ENCODE peak calls at places on chromosomes 13 and 19, in eight cellular contexts. F is GM23248; J is neural progenitor cell; H is CD4-positive, CD25-positive, alpha-beta regulatory T cell; P is uterus; M is astrocyte; Z is naive thymus-derived CD4-positive, alpha-beta T cell; W is CD8-positive, alpha-beta memory T cell. I is an unnamed sample.

GRCh38 chr19:50678323-50678722 is 29.1 kb downstream of the C19orf81 start:
- DNase-seq in M (no peak), F (no peak), W (no peak), J (no peak), Z (no peak), P (no peak), H (no peak), I (no peak)

GRCh38 chr19:2488942-2489731 is 13.2 kb downstream of the GADD45B start:
- DNase-seq in Z (no peak), F (peak; percentile 82), M (no peak), H (no peak), W (no peak), P (peak; percentile 35), J (peak; percentile 85), I (no peak)

GRCh38 chr19:11375143-11375948 is 880 bp downstream of the SWSAP1 start:
- DNase-seq in Z (peak; percentile 86), W (peak; percentile 86), H (peak; percentile 84), M (no peak), J (peak; percentile 59), P (peak; percentile 55), F (no peak), I (no peak)

GRCh38 chr19:5143471-5144411 is 174.8 kb downstream of the KDM4B start:
- DNase-seq in W (peak; percentile 49), F (no peak), P (no peak), M (no peak), J (no peak), Z (no peak), H (no peak), I (no peak)

GRCh38 chr19:13002389-13002898 is 7.2 kb downstream of the NFIX start:
- DNase-seq in P (no peak), H (no peak), Z (no peak), M (no peak), F (peak; percentile 66), W (no peak), J (no peak), I (no peak)

GRCh38 chr13:95292622-95293021 is 8.6 kb downstream of the ABCC4 start:
- DNase-seq in Z (no peak), W (no peak), M (no peak), H (no peak), J (no peak), F (no peak), P (no peak), I (no peak)

GRCh38 chr19:51771369-51771768 is 10.4 kb downstream of the FPR2 start:
- DNase-seq in J (no peak), M (no peak), P (no peak), Z (no peak), F (no peak), H (no peak), W (no peak), I (no peak)

GRCh38 chr13:112182831-112183543 is 116.0 kb downstream of the SOX1 start:
- DNase-seq in Z (no peak), W (no peak), F (no peak), P (no peak), M (no peak), J (no peak), H (no peak), I (no peak)

GRCh38 chr13:110689711-110690110 is 16.2 kb downstream of the CARS2 start:
- DNase-seq in H (no peak), W (no peak), F (no peak), M (no peak), J (no peak), Z (no peak), P (no peak), I (no peak)

GRCh38 chr19:13872695-13873389 is 4.1 kb upstream of the NANOS3 start:
- DNase-seq in H (no peak), P (no peak), J (peak; percentile 89), M (no peak), W (no peak), F (no peak), Z (no peak), I (no peak)

GRCh38 chr13:94369862-94370491 is 109.5 kb downstream of the DCT start:
- DNase-seq in J (no peak), H (no peak), Z (no peak), F (no peak), W (no peak), M (peak; percentile 22), P (peak; percentile 26), I (no peak)

GRCh38 chr19:46429999-46430398 is 1.3 kb upstream of the PNMA8C start:
- DNase-seq in H (no peak), P (no peak), Z (no peak), J (no peak), M (no peak), W (no peak), F (no peak), I (no peak)

DNA sequence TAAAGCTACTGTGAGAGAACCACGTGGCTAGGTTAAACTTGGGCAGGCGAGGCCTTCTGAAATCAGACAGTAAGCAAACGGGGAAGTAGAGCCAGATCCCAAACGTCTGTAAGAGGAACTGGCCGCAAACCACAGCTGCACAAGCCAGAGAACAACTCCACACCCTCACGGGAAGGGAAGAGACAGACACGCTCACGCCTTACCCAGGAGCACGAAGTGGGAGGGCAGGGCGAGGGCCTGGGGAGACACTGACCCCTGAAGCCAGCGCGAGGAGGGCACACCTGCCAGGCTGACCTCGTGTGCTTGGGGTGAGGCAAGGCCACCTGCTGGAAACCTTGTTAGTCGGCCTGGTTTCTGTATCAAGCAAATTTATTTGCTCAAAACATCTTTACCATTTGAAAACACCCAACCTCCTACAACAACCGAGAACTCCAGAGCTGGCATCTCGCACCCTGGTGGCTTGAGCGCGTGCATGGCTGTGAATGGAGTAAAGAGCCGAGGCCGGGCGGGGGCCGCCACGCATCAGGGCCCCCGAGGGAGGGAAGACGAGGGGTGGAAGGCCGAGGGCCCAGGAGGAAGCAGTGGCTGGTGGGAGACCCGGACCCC is 7.3 kb downstream of the POLR2E start:
- DNase-seq in H (peak; percentile 58), J (no peak), M (no peak), P (no peak), Z (peak; percentile 67), F (no peak), W (peak; percentile 71), I (no peak)
- H3K27ac ChIP-seq in H (peak overlapping the region; percentile 76), J (no peak overlapping the region), M (no peak overlapping the region), P (no peak overlapping the region), Z (peak overlapping the region; percentile 84), F (no peak overlapping the region), W (peak overlapping the region; percentile 27), I (peak overlapping the region; percentile 84)

GRCh38 chr19:19615086-19615485 is 3.4 kb downstream of the PBX4 start:
- DNase-seq in J (no peak), P (no peak), M (peak; percentile 24), W (peak; percentile 75), F (peak; percentile 72), Z (no peak), H (no peak), I (no peak)

GRCh38 chr19:19623383-19623782 is 4.6 kb downstream of the LPAR2 start:
- DNase-seq in H (no peak), M (no peak), F (no peak), P (no peak), W (no peak), Z (no peak), J (no peak), I (no peak)

GRCh38 chr19:19619121-19619848 is 798 bp upstream of the PBX4 start:
- DNase-seq in F (no peak), W (no peak), P (no peak), Z (no peak), H (no peak), J (no peak), M (no peak), I (no peak)

GRCh38 chr19:19619849-19620210 is 1.3 kb upstream of the PBX4 start:
- DNase-seq in F (no peak), P (no peak), Z (no peak), M (no peak), J (no peak), W (no peak), H (no peak), I (no peak)

DNA sequence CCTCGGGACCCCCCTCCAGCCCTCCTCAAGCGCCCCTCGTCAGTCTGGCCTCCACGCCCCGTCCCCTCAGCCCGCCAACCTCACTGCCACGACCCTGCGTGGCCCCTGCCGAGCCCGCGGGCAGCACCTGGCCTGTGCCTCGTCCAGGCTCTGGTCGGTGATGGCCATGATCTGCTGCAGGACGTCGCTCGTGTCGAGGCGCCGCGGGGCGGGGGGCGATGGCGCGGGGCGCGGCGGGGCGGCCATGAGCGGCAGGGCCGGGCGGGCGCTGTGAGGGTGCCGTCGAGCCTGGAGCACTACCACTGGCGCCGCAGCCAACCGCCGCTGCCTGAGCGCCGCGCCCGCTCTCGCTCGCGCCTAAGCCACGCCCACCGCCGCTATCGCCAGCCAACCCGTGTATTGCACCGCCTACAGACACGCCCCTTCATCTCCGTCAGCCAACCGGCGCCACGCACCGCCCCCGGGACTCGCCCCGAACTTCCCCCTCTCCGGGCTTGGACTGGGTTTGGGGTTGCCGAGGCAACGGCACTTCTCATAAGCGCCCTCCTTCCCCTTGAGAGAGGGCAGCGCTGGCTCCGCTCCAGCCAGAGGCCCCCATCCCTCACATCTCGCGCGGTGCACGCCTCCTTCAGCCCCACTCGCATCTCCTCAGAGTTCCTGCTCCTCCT is at the start of gene PBX4:
- DNase-seq in W (peak; percentile 99), M (peak; percentile 68), H (peak; percentile 99), P (peak; percentile 76), F (peak; percentile 95), Z (peak; percentile 99), J (peak; percentile 99), I (peak; percentile 92)
- H3K27ac ChIP-seq in W (peak within 1 kb of the TSS; percentile 84), M (no peak within 1 kb of the TSS), H (peak within 1 kb of the TSS; percentile 83), P (no peak within 1 kb of the TSS), F (no peak within 1 kb of the TSS), Z (peak within 1 kb of the TSS; percentile 82), J (no peak within 1 kb of the TSS), I (peak within 1 kb of the TSS; percentile 53)

DNA sequence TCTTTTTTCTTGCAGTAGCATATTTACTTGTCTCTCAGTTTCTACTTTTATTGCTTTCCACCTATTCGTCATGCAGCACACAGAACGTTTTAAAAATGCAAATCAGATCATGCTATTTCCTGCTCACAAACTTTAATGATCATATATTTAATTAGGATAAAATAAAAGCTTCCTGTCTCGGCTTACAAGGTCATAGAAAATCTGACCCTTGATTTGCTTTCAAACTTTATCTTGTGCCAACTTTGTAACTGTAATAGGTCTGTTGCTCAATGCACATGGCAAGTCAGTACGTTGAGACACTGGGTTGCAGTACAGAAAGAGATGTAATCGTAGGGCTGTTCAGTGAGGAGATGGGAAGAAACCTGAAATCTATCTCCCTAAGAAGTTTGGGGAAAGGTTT is 95.6 kb upstream of the CSNK1A1L start:
- DNase-seq in F (no peak), Z (no peak), H (no peak), W (no peak), M (no peak), J (no peak), P (no peak), I (no peak)
- H3K27ac ChIP-seq in F (no peak overlapping the region), Z (no peak overlapping the region), H (no peak overlapping the region), W (no peak overlapping the region), M (no peak overlapping the region), J (no peak overlapping the region), P (no peak overlapping the region), I (no peak overlapping the region)

GRCh38 chr13:99191336-99191899 is 9.2 kb upstream of the UBAC2 start:
- DNase-seq in M (no peak), W (no peak), Z (no peak), J (no peak), F (no peak), H (no peak), P (no peak), I (no peak)

GRCh38 chr13:99182439-99182838 is 18.2 kb upstream of the UBAC2 start:
- DNase-seq in W (no peak), Z (no peak), F (no peak), M (no peak), H (no peak), P (no peak), J (no peak), I (no peak)

GRCh38 chr13:99190147-99190985 is 10.3 kb upstream of the UBAC2 start:
- DNase-seq in F (no peak), Z (no peak), J (no peak), W (no peak), H (no peak), P (no peak), M (no peak), I (no peak)

GRCh38 chr13:99185606-99186005 is 15.0 kb upstream of the UBAC2 start:
- DNase-seq in J (no peak), M (no peak), Z (no peak), H (no peak), P (no peak), W (no peak), F (no peak), I (no peak)
- H3K27ac ChIP-seq in J (no peak overlapping the region), M (no peak overlapping the region), Z (no peak overlapping the region), H (no peak overlapping the region), P (no peak overlapping the region), W (no peak overlapping the region), F (no peak overlapping the region), I (no peak overlapping the region)